ENCODE peak calls at places on chromosomes 6 and 20, in four cellular contexts. I, A, R and E are unnamed samples.

GRCh38 chr6:90197854-90198496 is 98.7 kb downstream of the BACH2 start:
- DNase-seq in I (no peak), A (no peak), R (peak), E (no peak)

GRCh38 chr20:10595230-10595629 is 78.6 kb downstream of the JAG1 start:
- DNase-seq in I (no peak), A (no peak), R (no peak), E (no peak)

GRCh38 chr20:2101057-2101934 is at the start of gene STK35:
- DNase-seq in I (no peak), A (peak), R (no peak), E (peak)

GRCh38 chr6:14035448-14035847 is 82.1 kb upstream of the CD83 start:
- DNase-seq in I (no peak), A (no peak), R (peak), E (peak)

GRCh38 chr6:101402618-101403002 is 9.1 kb downstream of the GRIK2 start:
- DNase-seq in I (no peak), A (no peak), R (no peak), E (no peak)

GRCh38 chr6:129481706-129482105 is 228.3 kb downstream of the ARHGAP18 start:
- DNase-seq in I (no peak), A (no peak), R (no peak), E (no peak)

GRCh38 chr20:57030611-57031600 is 235.5 kb downstream of the BMP7 start:
- DNase-seq in I (no peak), A (no peak), R (no peak), E (no peak)

GRCh38 chr20:54063998-54064676 is 6.3 kb downstream of the BCAS1 start:
- DNase-seq in I (no peak), A (no peak), R (no peak), E (no peak)

GRCh38 chr20:59771506-59772372 is 161.7 kb downstream of the SYCP2 start:
- DNase-seq in I (peak), A (no peak), R (no peak), E (no peak)

GRCh38 chr20:45426621-45427020 is 10.7 kb downstream of the PIGT start:
- DNase-seq in I (no peak), A (no peak), R (no peak), E (no peak)

GRCh38 chr6:64217721-64218603 is 582.4 kb downstream of the PHF3 start:
- DNase-seq in I (no peak), A (no peak), R (peak), E (peak)

GRCh38 chr6:151958332-151958731 is 150.8 kb downstream of the ESR1 start:
- DNase-seq in I (no peak), A (no peak), R (peak), E (peak)

GRCh38 chr6:117481278-117481925 is 1.1 kb upstream of the DCBLD1 start:
- DNase-seq in I (peak), A (no peak), R (no peak), E (no peak)

GRCh38 chr6:170029416-170030283 is 261.2 kb downstream of the DLL1 start:
- DNase-seq in I (peak), A (peak), R (no peak), E (no peak)

GRCh38 chr6:137697267-137697938 is 169.7 kb upstream of the TNFAIP3 start:
- DNase-seq in I (no peak), A (no peak), R (peak), E (peak)
- TF ChIP-seq CTCF in I (no peak), A (no peak), R (peak), E (no peak)

DNA sequence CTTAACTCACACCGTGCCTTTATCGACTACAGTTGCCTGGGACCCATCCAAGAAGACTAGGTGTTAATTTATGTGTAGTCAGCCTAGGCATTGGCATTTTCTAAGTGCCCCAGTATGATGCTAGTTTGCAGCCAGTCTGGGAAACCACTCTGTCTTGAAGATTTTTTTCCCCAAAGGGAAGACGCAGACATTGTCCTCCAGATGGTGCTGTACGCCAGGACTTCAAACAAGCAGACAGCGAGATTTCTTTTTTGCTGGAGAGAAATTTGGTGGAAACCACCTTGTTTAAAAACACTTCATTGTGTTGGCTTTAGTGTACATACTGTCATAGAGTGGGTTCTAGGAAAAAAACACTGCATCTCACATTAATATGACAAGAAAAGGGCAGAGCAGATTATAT is 30.0 kb downstream of the ALDH5A1 start:
- DNase-seq in I (no peak), A (no peak), R (peak), E (peak)
- TF ChIP-seq CTCF in I (no peak), A (no peak), R (peak), E (peak)

GRCh38 chr6:61977116-61977515 is 308.9 kb downstream of the KHDRBS2 start:
- DNase-seq in I (no peak), A (no peak), R (no peak), E (no peak)

DNA sequence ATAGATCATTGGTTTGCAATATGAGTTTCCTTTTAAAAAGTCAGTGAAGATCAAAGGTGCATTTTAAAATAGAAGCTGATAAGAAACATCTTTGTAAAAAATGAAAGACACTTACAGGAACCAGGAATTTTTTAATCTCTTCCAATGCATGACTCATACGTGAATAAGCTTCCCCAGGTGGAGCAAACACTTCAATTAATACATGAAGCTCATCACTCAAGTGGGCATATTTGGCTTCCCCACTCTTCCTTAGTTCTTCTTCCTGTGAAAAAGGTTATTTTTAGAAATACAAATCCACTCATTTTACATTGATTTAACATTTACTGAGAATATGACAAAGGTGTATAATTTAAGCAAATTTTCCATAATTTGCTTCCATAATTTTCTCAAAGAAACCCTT is 308.1 kb downstream of the KHDRBS2 start:
- DNase-seq in I (no peak), A (no peak), R (no peak), E (no peak)
- TF ChIP-seq CTCF in I (no peak), A (no peak), R (no peak), E (no peak)

GRCh38 chr6:43496370-43497128 is 13.6 kb downstream of the LRRC73 start:
- DNase-seq in I (no peak), A (no peak), R (peak), E (no peak)

GRCh38 chr6:43497129-43497396 is 13.1 kb downstream of the LRRC73 start:
- DNase-seq in I (no peak), A (no peak), R (no peak), E (no peak)

GRCh38 chr6:43494766-43495165 is 15.4 kb downstream of the LRRC73 start:
- DNase-seq in I (no peak), A (no peak), R (no peak), E (no peak)

GRCh38 chr6:43494321-43494720 is 15.8 kb downstream of the LRRC73 start:
- DNase-seq in I (no peak), A (no peak), R (no peak), E (no peak)

GRCh38 chr6:43495409-43495941 is 14.7 kb downstream of the LRRC73 start:
- DNase-seq in I (no peak), A (no peak), R (peak), E (no peak)
- TF ChIP-seq CTCF in I (no peak), A (no peak), R (peak), E (peak)

GRCh38 chr6:127539292-127539691 is 20.2 kb upstream of the MTCL3 start:
- DNase-seq in I (no peak), A (no peak), R (peak), E (no peak)
- TF ChIP-seq CTCF in I (peak), A (no peak), R (peak), E (no peak)

GRCh38 chr6:97456070-97456469 is 173.1 kb upstream of the MMS22L start:
- DNase-seq in I (no peak), A (no peak), R (no peak), E (no peak)
- TF ChIP-seq CTCF in I (no peak), A (no peak), R (peak), E (no peak)

GRCh38 chr20:41782255-41782654 is 164.1 kb upstream of the CHD6 start:
- DNase-seq in I (no peak), A (no peak), R (no peak), E (no peak)
- TF ChIP-seq CTCF in I (no peak), A (no peak), R (no peak), E (no peak)

DNA sequence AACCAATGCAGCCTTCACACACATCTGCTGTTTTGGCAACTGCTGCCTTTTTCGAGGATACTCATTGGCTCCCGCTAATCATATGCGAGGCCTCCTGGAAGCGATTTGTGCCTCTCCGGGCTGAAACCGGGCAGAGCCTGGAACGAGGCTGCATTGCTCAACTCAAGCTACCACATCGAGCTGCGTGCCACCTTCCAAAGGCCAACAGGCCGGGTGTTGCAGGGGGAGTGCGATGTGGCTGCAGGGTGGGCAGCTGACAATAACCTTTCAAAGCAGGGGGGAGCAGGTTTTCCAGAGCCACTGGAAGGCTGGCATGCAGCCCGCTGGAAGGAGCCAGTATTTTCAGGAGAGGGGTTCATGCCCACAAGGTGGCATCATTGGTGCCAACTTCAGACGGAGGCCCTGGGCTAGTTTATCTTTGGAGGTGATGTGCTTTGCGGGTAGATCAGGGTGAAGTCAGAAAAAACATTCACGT is 122.6 kb upstream of the IFNGR1 start:
- DNase-seq in I (no peak), A (no peak), R (no peak), E (no peak)
- TF ChIP-seq CTCF in I (no peak), A (no peak), R (peak), E (peak)

GRCh38 chr6:157898169-157898568 is 75.1 kb downstream of the SNX9 start:
- DNase-seq in I (no peak), A (no peak), R (no peak), E (no peak)
- TF ChIP-seq CTCF in I (peak), A (no peak), R (peak), E (peak)

DNA sequence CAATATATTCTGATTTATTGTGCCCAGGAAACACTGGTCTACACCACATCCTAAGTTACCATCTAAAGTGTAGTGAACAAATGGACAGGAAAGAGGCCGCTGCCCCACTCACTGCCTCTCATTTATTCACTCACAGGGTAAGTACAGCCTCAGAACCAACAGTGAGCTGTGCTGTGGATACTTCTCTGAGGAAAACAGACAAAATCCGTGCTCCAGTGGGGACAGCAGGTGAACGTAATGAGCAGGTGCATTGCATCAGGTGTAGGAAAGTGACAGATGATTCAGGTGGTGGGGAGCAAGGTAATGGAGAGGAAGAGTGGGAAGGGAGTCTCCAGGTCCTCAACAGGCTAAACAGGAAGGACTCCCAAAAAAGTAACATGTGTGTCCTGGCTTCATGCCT is 8.4 kb upstream of the ULBP2 start:
- DNase-seq in I (no peak), A (peak), R (no peak), E (no peak)
- TF ChIP-seq CTCF in I (no peak), A (no peak), R (no peak), E (no peak)